ENCODE peak calls at places on chromosomes 7 and 10, in four cellular contexts. One of them, this sample, is unnamed.

GRCh38 chr10:43409385-43410109 is 561 bp upstream of the HNRNPF start:
- DNase-seq in A549: peak; percentile 59
- DNase-seq in trophoblast cell: peak; percentile 57
- DNase-seq in fibroblast of lung: no peak
- DNase-seq in this sample: no peak

GRCh38 chr7:133253522-133253882 is 624 bp downstream of the EXOC4 start:
- DNase-seq in A549: peak; percentile 6
- DNase-seq in trophoblast cell: peak; percentile 25
- DNase-seq in fibroblast of lung: peak; percentile 15
- DNase-seq in this sample: peak; percentile 38

GRCh38 chr10:34171957-34172527 is 643.1 kb downstream of the PARD3 start:
- DNase-seq in A549: no peak
- DNase-seq in trophoblast cell: no peak
- DNase-seq in fibroblast of lung: peak; percentile 58
- DNase-seq in this sample: peak; percentile 95

GRCh38 chr10:1227505-1228402 is 171.6 kb downstream of the WDR37 start:
- DNase-seq in A549: no peak
- DNase-seq in trophoblast cell: no peak
- DNase-seq in fibroblast of lung: peak; percentile 1
- DNase-seq in this sample: no peak

GRCh38 chr10:12605580-12606405 is 256.4 kb downstream of the CAMK1D start:
- DNase-seq in A549: peak; percentile 79
- DNase-seq in trophoblast cell: no peak
- DNase-seq in fibroblast of lung: peak; percentile 60
- DNase-seq in this sample: peak; percentile 86

GRCh38 chr7:45153238-45153637 is 4.4 kb upstream of the RAMP3 start:
- DNase-seq in A549: peak; percentile 20
- DNase-seq in trophoblast cell: no peak
- DNase-seq in fibroblast of lung: no peak
- DNase-seq in this sample: no peak

GRCh38 chr7:141113131-141113530 is 39.3 kb downstream of the TMEM178B start:
- DNase-seq in A549: no peak
- DNase-seq in trophoblast cell: no peak
- DNase-seq in fibroblast of lung: no peak
- DNase-seq in this sample: no peak

GRCh38 chr10:35172574-35172973 is 45.9 kb downstream of the CREM start:
- DNase-seq in A549: no peak
- DNase-seq in trophoblast cell: no peak
- DNase-seq in fibroblast of lung: peak; percentile 57
- DNase-seq in this sample: peak; percentile 45

GRCh38 chr10:100847440-100847839 is 65.3 kb upstream of the SLF2 start:
- DNase-seq in A549: peak; percentile 45
- DNase-seq in trophoblast cell: peak; percentile 24
- DNase-seq in fibroblast of lung: peak; percentile 16
- DNase-seq in this sample: no peak

GRCh38 chr10:33365871-33366411 is 31.5 kb upstream of the NRP1 start:
- DNase-seq in A549: peak; percentile 63
- DNase-seq in trophoblast cell: peak; percentile 34
- DNase-seq in fibroblast of lung: peak; percentile 99
- DNase-seq in this sample: peak; percentile 75

GRCh38 chr10:22803201-22803895 is 89.0 kb upstream of the PIP4K2A start:
- DNase-seq in A549: no peak
- DNase-seq in trophoblast cell: peak; percentile 24
- DNase-seq in fibroblast of lung: peak; percentile 79
- DNase-seq in this sample: peak; percentile 84

GRCh38 chr10:97718178-97718577 is 4.6 kb downstream of the MARVELD1 start:
- DNase-seq in A549: no peak
- DNase-seq in trophoblast cell: peak; percentile 66
- DNase-seq in fibroblast of lung: no peak
- DNase-seq in this sample: no peak

GRCh38 chr7:23490357-23491131 is 20.3 kb upstream of the IGF2BP3 start:
- DNase-seq in A549: peak; percentile 35
- DNase-seq in trophoblast cell: peak; percentile 48
- DNase-seq in fibroblast of lung: peak; percentile 25
- DNase-seq in this sample: peak; percentile 47

GRCh38 chr7:115198143-115198542 is 276.2 kb downstream of the MDFIC start:
- DNase-seq in A549: no peak
- DNase-seq in trophoblast cell: no peak
- DNase-seq in fibroblast of lung: peak; percentile 54
- DNase-seq in this sample: peak; percentile 50

GRCh38 chr10:15141136-15142067 is 27.1 kb downstream of the NMT2 start:
- DNase-seq in A549: no peak
- DNase-seq in trophoblast cell: peak; percentile 50
- DNase-seq in fibroblast of lung: peak; percentile 56
- DNase-seq in this sample: no peak

GRCh38 chr10:122349758-122350355 is 24.7 kb upstream of the PLEKHA1 start:
- DNase-seq in A549: no peak
- DNase-seq in trophoblast cell: no peak
- DNase-seq in fibroblast of lung: no peak
- DNase-seq in this sample: no peak

GRCh38 chr10:12768156-12768731 is 233.3 kb downstream of the CCDC3 start:
- DNase-seq in A549: no peak
- DNase-seq in trophoblast cell: peak; percentile 58
- DNase-seq in fibroblast of lung: peak; percentile 79
- DNase-seq in this sample: peak; percentile 28

GRCh38 chr10:102809753-102810152 is 27.5 kb downstream of the CYP17A1 start:
- DNase-seq in A549: no peak
- DNase-seq in trophoblast cell: no peak
- DNase-seq in fibroblast of lung: no peak
- DNase-seq in this sample: no peak

GRCh38 chr10:5540080-5540479 is 15.3 kb downstream of the CALML3 start:
- DNase-seq in A549: no peak
- DNase-seq in trophoblast cell: no peak
- DNase-seq in fibroblast of lung: no peak
- DNase-seq in this sample: no peak

GRCh38 chr10:3759397-3759796 is 25.6 kb downstream of the KLF6 start:
- DNase-seq in A549: no peak
- DNase-seq in trophoblast cell: no peak
- DNase-seq in fibroblast of lung: no peak
- DNase-seq in this sample: no peak
- H3K4me1 ChIP-seq in A549: peaks cover 59% of the 10 kb centered on the region
- H3K4me1 ChIP-seq in trophoblast cell: peaks cover 41% of the 10 kb centered on the region
- H3K4me1 ChIP-seq in fibroblast of lung: no peaks in the 10 kb centered on the region
- H3K4me1 ChIP-seq in this sample: peaks cover 20% of the 10 kb centered on the region

GRCh38 chr10:11149499-11149898 is 131.8 kb downstream of the CELF2 start:
- DNase-seq in A549: no peak
- DNase-seq in trophoblast cell: peak; percentile 14
- DNase-seq in fibroblast of lung: no peak
- DNase-seq in this sample: no peak
- H3K4me1 ChIP-seq in A549: no peaks in the 10 kb centered on the region
- H3K4me1 ChIP-seq in trophoblast cell: no peaks in the 10 kb centered on the region
- H3K4me1 ChIP-seq in fibroblast of lung: no peaks in the 10 kb centered on the region
- H3K4me1 ChIP-seq in this sample: peaks cover 11% of the 10 kb centered on the region

DNA sequence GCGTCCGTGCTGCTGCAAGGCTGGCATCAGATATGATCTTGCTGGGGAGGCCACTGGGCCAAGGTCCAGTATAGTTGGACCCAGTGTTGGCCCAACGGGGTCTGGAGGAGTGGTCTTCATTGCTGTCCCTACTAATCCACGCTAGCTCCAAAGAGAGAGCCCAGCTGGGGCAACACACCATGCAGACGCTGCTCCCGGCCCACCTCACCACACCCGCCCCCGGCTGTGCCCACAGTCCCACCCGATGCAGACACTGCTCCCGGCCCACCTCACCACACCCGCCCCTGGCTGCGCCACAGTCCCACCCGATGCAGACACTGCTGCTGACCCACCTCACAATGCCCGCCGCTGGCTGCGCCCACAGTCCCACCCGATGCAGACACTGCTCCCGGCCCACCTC is 121.5 kb downstream of the VIPR2 start:
- DNase-seq in A549: no peak
- DNase-seq in trophoblast cell: no peak
- DNase-seq in fibroblast of lung: no peak
- DNase-seq in this sample: no peak
- H3K4me1 ChIP-seq in A549: peaks cover 45% of the 10 kb centered on the region
- H3K4me1 ChIP-seq in trophoblast cell: peaks cover 1% of the 10 kb centered on the region
- H3K4me1 ChIP-seq in fibroblast of lung: no peaks in the 10 kb centered on the region
- H3K4me1 ChIP-seq in this sample: no peaks in the 10 kb centered on the region

GRCh38 chr7:134764365-134764764 is 15.1 kb upstream of the CALD1 start:
- DNase-seq in A549: no peak
- DNase-seq in trophoblast cell: no peak
- DNase-seq in fibroblast of lung: no peak
- DNase-seq in this sample: no peak

GRCh38 chr7:134757938-134758337 is 21.5 kb upstream of the CALD1 start:
- DNase-seq in A549: no peak
- DNase-seq in trophoblast cell: peak; percentile 76
- DNase-seq in fibroblast of lung: peak; percentile 51
- DNase-seq in this sample: peak; percentile 74

GRCh38 chr7:134758981-134759380 is 20.5 kb upstream of the CALD1 start:
- DNase-seq in A549: no peak
- DNase-seq in trophoblast cell: peak; percentile 61
- DNase-seq in fibroblast of lung: no peak
- DNase-seq in this sample: peak; percentile 23

GRCh38 chr7:134763960-134764359 is 15.5 kb upstream of the CALD1 start:
- DNase-seq in A549: no peak
- DNase-seq in trophoblast cell: no peak
- DNase-seq in fibroblast of lung: no peak
- DNase-seq in this sample: no peak

GRCh38 chr7:134761206-134761786 is 18.1 kb upstream of the CALD1 start:
- DNase-seq in A549: no peak
- DNase-seq in trophoblast cell: peak; percentile 71
- DNase-seq in fibroblast of lung: peak; percentile 73
- DNase-seq in this sample: peak; percentile 73
- H3K4me1 ChIP-seq in A549: no peaks in the 10 kb centered on the region
- H3K4me1 ChIP-seq in trophoblast cell: peaks cover 16% of the 10 kb centered on the region
- H3K4me1 ChIP-seq in fibroblast of lung: peaks cover 5% of the 10 kb centered on the region
- H3K4me1 ChIP-seq in this sample: peaks cover 8% of the 10 kb centered on the region

GRCh38 chr7:77696643-77697534 is 630 bp downstream of the RSBN1L start:
- DNase-seq in A549: peak; percentile 52
- DNase-seq in trophoblast cell: peak; percentile 67
- DNase-seq in fibroblast of lung: peak; percentile 67
- DNase-seq in this sample: peak; percentile 79

GRCh38 chr7:77697535-77697831 is 1.2 kb downstream of the RSBN1L start:
- DNase-seq in A549: no peak
- DNase-seq in trophoblast cell: no peak
- DNase-seq in fibroblast of lung: no peak
- DNase-seq in this sample: peak; percentile 77

GRCh38 chr7:77696057-77696642 is at the start of gene RSBN1L:
- DNase-seq in A549: peak; percentile 96
- DNase-seq in trophoblast cell: peak; percentile 99
- DNase-seq in fibroblast of lung: peak; percentile 95
- DNase-seq in this sample: peak; percentile 100

GRCh38 chr7:77699056-77699455 is 2.8 kb downstream of the RSBN1L start:
- DNase-seq in A549: no peak
- DNase-seq in trophoblast cell: no peak
- DNase-seq in fibroblast of lung: peak; percentile 49
- DNase-seq in this sample: no peak

GRCh38 chr7:77698042-77698625 is 1.9 kb downstream of the RSBN1L start:
- DNase-seq in A549: no peak
- DNase-seq in trophoblast cell: no peak
- DNase-seq in fibroblast of lung: no peak
- DNase-seq in this sample: peak; percentile 32
- H3K4me1 ChIP-seq in A549: peaks cover 24% of the 10 kb centered on the region
- H3K4me1 ChIP-seq in trophoblast cell: no peaks in the 10 kb centered on the region
- H3K4me1 ChIP-seq in fibroblast of lung: peaks cover 2% of the 10 kb centered on the region
- H3K4me1 ChIP-seq in this sample: peaks cover 31% of the 10 kb centered on the region

DNA sequence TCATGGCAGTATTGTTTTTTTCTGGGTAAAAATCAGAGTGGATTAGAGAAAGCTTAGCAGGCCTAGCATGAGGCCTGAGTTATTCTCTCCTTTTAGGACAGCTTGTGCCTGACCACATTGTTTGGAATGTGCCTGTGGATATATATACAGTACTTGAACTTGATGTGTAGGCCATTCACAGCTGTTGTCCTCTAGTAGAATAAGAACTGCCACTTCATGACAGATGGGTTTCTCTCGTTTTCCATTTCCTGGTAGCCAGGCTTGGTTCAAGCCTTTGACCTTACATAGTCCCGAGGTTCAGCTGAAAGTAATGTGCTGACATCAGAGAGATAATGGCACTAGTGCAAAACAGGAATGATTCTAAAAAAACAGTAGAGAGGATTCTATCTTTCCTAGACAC is 473.9 kb downstream of the AUTS2 start:
- DNase-seq in A549: no peak
- DNase-seq in trophoblast cell: no peak
- DNase-seq in fibroblast of lung: peak; percentile 89
- DNase-seq in this sample: peak; percentile 74
- H3K4me1 ChIP-seq in A549: no peaks in the 10 kb centered on the region
- H3K4me1 ChIP-seq in trophoblast cell: no peaks in the 10 kb centered on the region
- H3K4me1 ChIP-seq in fibroblast of lung: no peaks in the 10 kb centered on the region
- H3K4me1 ChIP-seq in this sample: no peaks in the 10 kb centered on the region

GRCh38 chr7:106018566-106019338 is 55.7 kb downstream of the CDHR3 start:
- DNase-seq in A549: no peak
- DNase-seq in trophoblast cell: peak; percentile 79
- DNase-seq in fibroblast of lung: peak; percentile 69
- DNase-seq in this sample: no peak
- H3K4me1 ChIP-seq in A549: no peaks in the 10 kb centered on the region
- H3K4me1 ChIP-seq in trophoblast cell: peaks cover 15% of the 10 kb centered on the region
- H3K4me1 ChIP-seq in fibroblast of lung: no peaks in the 10 kb centered on the region
- H3K4me1 ChIP-seq in this sample: peaks cover 6% of the 10 kb centered on the region

GRCh38 chr7:6478186-6478585 is 30.4 kb upstream of the DAGLB start:
- DNase-seq in A549: no peak
- DNase-seq in trophoblast cell: no peak
- DNase-seq in fibroblast of lung: no peak
- DNase-seq in this sample: no peak
- H3K4me1 ChIP-seq in A549: peaks cover 21% of the 10 kb centered on the region
- H3K4me1 ChIP-seq in trophoblast cell: peaks cover 8% of the 10 kb centered on the region
- H3K4me1 ChIP-seq in fibroblast of lung: peaks cover 2% of the 10 kb centered on the region
- H3K4me1 ChIP-seq in this sample: peaks cover 66% of the 10 kb centered on the region

GRCh38 chr10:26807532-26807931 is 53.2 kb downstream of the ABI1 start:
- DNase-seq in A549: no peak
- DNase-seq in trophoblast cell: no peak
- DNase-seq in fibroblast of lung: no peak
- DNase-seq in this sample: no peak
- H3K4me1 ChIP-seq in A549: peaks cover 9% of the 10 kb centered on the region
- H3K4me1 ChIP-seq in trophoblast cell: peaks cover 7% of the 10 kb centered on the region
- H3K4me1 ChIP-seq in fibroblast of lung: peaks cover 3% of the 10 kb centered on the region
- H3K4me1 ChIP-seq in this sample: peaks cover 3% of the 10 kb centered on the region

This sample was measured in adipocyte.